ENCODE peak calls at places on chromosomes 3 and 15, in nine cellular contexts. E, H, R, Q, K, M, C, F and O are unnamed samples.

GRCh38 chr3:117734431-117734830 is 1024.9 kb downstream of the TUSC7 start:
- DNase-seq in E (no peak), H (no peak), R (no peak), Q (no peak), K (no peak), M (peak; percentile 39), C (no peak), F (no peak), O (no peak)

GRCh38 chr15:31069360-31070000 is 32.0 kb downstream of the TRPM1 start:
- DNase-seq in E (no peak), H (peak; percentile 39), R (peak; percentile 15), Q (no peak), K (peak; percentile 28), M (no peak), C (no peak), F (no peak), O (no peak)

GRCh38 chr3:22245122-22245521 is 494.1 kb upstream of the ZNF385D start:
- DNase-seq in E (no peak), H (no peak), R (peak; percentile 37), Q (no peak), K (peak; percentile 84), M (peak; percentile 47), C (no peak), F (no peak), O (peak; percentile 25)

GRCh38 chr3:58250093-58250707 is 12.6 kb downstream of the ABHD6 start:
- DNase-seq in E (no peak), H (no peak), R (no peak), Q (no peak), K (peak; percentile 50), M (no peak), C (no peak), F (peak; percentile 36), O (no peak)

GRCh38 chr3:140727886-140728285 is 50.0 kb downstream of the TRIM42 start:
- DNase-seq in E (no peak), H (no peak), R (no peak), Q (no peak), K (no peak), M (peak; percentile 21), C (no peak), F (no peak), O (no peak)

GRCh38 chr3:15693340-15693739 is 91.8 kb downstream of the BTD start:
- DNase-seq in E (no peak), H (no peak), R (no peak), Q (peak; percentile 24), K (peak; percentile 25), M (no peak), C (no peak), F (no peak), O (no peak)

GRCh38 chr15:67857220-67857619 is 17.4 kb upstream of the RNU6-1 start:
- DNase-seq in E (no peak), H (no peak), R (no peak), Q (no peak), K (no peak), M (no peak), C (no peak), F (no peak), O (no peak)

GRCh38 chr3:38387862-38388261 is 41.3 kb downstream of the XYLB start:
- DNase-seq in E (no peak), H (no peak), R (no peak), Q (no peak), K (no peak), M (no peak), C (no peak), F (no peak), O (no peak)

GRCh38 chr3:109023656-109024254 is 70.1 kb upstream of the GUCA1C start:
- DNase-seq in E (no peak), H (no peak), R (peak; percentile 60), Q (peak; percentile 59), K (peak; percentile 64), M (peak; percentile 4), C (peak; percentile 17), F (peak; percentile 27), O (no peak)

DNA sequence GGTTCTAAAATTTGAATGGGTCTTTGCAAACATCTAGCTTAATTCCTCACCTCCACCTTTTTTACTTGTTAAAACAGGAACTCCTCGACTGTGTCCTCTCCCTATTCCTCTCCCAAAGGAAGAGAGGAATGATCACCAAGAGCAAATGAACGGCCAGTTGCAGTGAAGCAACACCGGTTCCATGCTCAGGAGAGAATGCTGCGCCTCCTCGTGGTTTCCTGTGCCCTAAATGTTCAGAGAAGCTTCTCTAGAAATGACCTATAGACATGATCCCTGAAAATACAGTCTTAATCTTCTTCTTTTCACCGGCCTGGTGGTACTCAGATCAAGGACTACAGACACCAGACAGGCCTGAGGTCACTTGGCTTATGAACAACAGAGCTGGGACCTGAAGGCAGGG is 65.1 kb upstream of the GUCA1C start:
- DNase-seq in E (no peak), H (no peak), R (peak; percentile 20), Q (no peak), K (no peak), M (no peak), C (no peak), F (no peak), O (no peak)
- TF ChIP-seq CTCF in E (no peak), H (no peak), R (no peak), Q (no peak), K (no peak), M (no peak), C (peak; percentile 22), F (no peak), O (peak; percentile 16)

GRCh38 chr3:79845546-79845945 is 77.7 kb upstream of the ROBO1 start:
- DNase-seq in E (no peak), H (no peak), R (no peak), Q (no peak), K (no peak), M (no peak), C (no peak), F (no peak), O (no peak)

GRCh38 chr3:79847928-79848327 is 80.1 kb upstream of the ROBO1 start:
- DNase-seq in E (no peak), H (no peak), R (no peak), Q (no peak), K (no peak), M (no peak), C (no peak), F (no peak), O (no peak)

GRCh38 chr3:79843180-79843579 is 75.4 kb upstream of the ROBO1 start:
- DNase-seq in E (no peak), H (no peak), R (no peak), Q (no peak), K (peak; percentile 3), M (no peak), C (no peak), F (no peak), O (no peak)

GRCh38 chr3:79844176-79844575 is 76.4 kb upstream of the ROBO1 start:
- DNase-seq in E (no peak), H (no peak), R (no peak), Q (no peak), K (no peak), M (no peak), C (no peak), F (no peak), O (no peak)

DNA sequence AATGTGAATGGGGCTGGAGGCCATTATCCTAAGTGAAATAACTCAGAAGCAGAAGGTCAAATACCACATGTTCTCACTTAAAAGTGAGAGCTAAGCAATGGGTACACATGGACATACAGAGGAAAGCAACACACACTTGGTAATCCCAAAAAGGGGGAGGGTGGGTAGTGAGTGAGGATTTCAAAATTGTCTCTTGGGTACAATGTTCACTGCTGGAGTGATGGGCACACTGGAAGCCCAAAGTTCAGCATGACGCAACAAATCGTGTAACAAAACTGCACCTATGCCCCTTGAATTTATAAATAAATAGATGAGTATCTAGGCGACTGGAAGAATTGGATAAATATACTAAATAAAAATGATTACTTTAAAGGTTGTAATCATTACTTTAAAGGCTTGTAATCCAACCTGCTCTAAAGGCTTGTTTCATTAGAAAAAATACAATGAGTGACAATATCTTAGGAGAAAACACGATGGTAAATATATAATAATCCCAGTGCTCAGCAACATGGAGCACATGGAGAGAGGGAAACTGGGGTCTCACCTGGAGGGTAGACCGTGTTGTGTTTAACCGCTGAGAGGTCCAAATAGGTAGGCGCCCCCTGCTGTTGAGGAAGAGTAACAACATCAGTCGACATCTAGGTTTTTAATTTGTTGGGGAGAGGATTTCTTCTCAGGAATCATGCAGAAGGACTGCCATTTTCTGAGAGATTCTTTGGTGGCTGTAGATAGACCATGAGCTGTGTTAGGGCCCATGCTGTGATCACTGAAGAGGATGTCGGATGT is 78.5 kb upstream of the ROBO1 start:
- DNase-seq in E (no peak), H (no peak), R (no peak), Q (peak; percentile 38), K (no peak), M (no peak), C (peak; percentile 14), F (no peak), O (no peak)
- TF ChIP-seq CTCF in E (peak; percentile 28), H (no peak), R (peak; percentile 8), Q (peak; percentile 77), K (peak; percentile 15), M (peak; percentile 40), C (peak; percentile 64), F (no peak), O (peak; percentile 63)

GRCh38 chr3:189142527-189142926 is 29.2 kb upstream of the TPRG1 start:
- DNase-seq in E (no peak), H (no peak), R (no peak), Q (no peak), K (no peak), M (no peak), C (no peak), F (no peak), O (no peak)

GRCh38 chr3:189148090-189148507 is 23.7 kb upstream of the TPRG1 start:
- DNase-seq in E (no peak), H (peak; percentile 80), R (peak; percentile 67), Q (peak; percentile 75), K (peak; percentile 78), M (no peak), C (peak; percentile 49), F (peak; percentile 76), O (no peak)

GRCh38 chr3:189146842-189147241 is 24.9 kb upstream of the TPRG1 start:
- DNase-seq in E (no peak), H (no peak), R (no peak), Q (peak; percentile 42), K (no peak), M (no peak), C (no peak), F (no peak), O (no peak)

GRCh38 chr3:189143321-189143720 is 28.4 kb upstream of the TPRG1 start:
- DNase-seq in E (no peak), H (no peak), R (no peak), Q (no peak), K (no peak), M (no peak), C (no peak), F (no peak), O (no peak)

GRCh38 chr3:189144645-189145044 is 27.1 kb upstream of the TPRG1 start:
- DNase-seq in E (no peak), H (peak; percentile 54), R (peak; percentile 22), Q (peak; percentile 15), K (peak; percentile 64), M (no peak), C (no peak), F (peak; percentile 29), O (no peak)
- TF ChIP-seq CTCF in E (peak; percentile 42), H (peak; percentile 57), R (no peak), Q (peak; percentile 11), K (peak; percentile 17), M (peak; percentile 6), C (no peak), F (peak; percentile 21), O (peak; percentile 53)

GRCh38 chr3:184742676-184743135 is 30.8 kb upstream of the MAGEF1 start:
- DNase-seq in E (no peak), H (peak; percentile 14), R (no peak), Q (no peak), K (no peak), M (no peak), C (no peak), F (no peak), O (no peak)

GRCh38 chr3:184740509-184741258 is 28.8 kb upstream of the MAGEF1 start:
- DNase-seq in E (no peak), H (peak; percentile 6), R (no peak), Q (peak; percentile 72), K (peak; percentile 42), M (no peak), C (no peak), F (no peak), O (no peak)

GRCh38 chr3:184743248-184743647 is 31.4 kb upstream of the MAGEF1 start:
- DNase-seq in E (no peak), H (no peak), R (no peak), Q (no peak), K (no peak), M (no peak), C (no peak), F (no peak), O (no peak)

GRCh38 chr3:184741259-184741556 is 29.3 kb upstream of the MAGEF1 start:
- DNase-seq in E (no peak), H (no peak), R (no peak), Q (no peak), K (no peak), M (no peak), C (no peak), F (no peak), O (no peak)

DNA sequence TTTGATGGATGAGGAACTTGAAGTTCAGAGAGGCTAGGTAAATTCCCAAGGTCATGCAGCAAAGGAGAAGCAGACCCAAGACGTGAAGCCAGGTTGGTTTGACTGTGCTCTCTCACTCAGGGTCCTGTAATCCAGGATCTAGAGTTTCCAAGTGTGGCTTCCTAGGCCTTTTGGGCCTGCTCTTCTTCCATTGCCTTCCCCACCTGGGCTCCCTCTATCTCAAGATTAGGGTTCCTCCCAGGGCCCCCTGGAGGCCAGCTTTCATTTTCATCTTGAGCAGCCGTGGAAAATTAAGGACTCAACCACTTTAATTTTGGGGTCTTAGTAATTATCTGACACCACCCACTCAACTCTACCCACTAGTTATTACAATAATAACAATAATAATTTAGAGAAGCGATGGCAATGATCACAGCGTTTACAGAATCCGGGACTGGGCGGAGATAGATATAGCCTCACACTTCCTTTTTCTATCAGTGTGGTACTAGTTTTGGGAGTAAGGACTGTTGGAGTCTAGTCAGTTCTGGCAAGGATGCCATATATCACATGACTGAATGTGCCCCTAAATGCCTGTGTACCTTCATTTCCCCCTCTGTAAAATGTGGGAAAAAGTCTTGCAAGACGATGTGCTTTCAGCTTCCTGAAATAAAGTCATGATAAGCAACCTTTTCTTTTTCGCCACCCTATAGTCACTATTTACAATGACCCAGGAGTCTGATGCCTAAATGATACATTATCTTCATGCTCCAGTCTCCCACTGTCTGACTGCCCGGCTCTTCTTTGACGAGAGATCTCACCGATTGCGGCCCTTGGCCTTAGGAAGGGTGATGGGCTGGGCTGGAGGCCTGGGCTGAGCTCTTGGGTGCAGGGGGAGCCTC is 30.2 kb upstream of the MAGEF1 start:
- DNase-seq in E (no peak), H (peak; percentile 7), R (no peak), Q (no peak), K (no peak), M (no peak), C (no peak), F (no peak), O (no peak)
- TF ChIP-seq CTCF in E (no peak), H (no peak), R (no peak), Q (peak; percentile 16), K (no peak), M (no peak), C (no peak), F (no peak), O (no peak)